ENCODE peak calls at places on chromosomes 13 and 19, in four cellular contexts. K, P, N and E are unnamed samples.

GRCh38 chr13:109235901-109236300 is 550.5 kb downstream of the IRS2 start:
- DNase-seq in N (no peak), K (no peak), P (no peak), E (no peak)

GRCh38 chr13:27830010-27830409 is 37.7 kb downstream of the GSX1 start:
- DNase-seq in P (peak), K (peak), N (peak), E (peak)

GRCh38 chr13:37617162-37617561 is 18.6 kb upstream of the POSTN start:
- DNase-seq in P (no peak), N (no peak), K (no peak), E (no peak)

GRCh38 chr13:52924241-52925148 is 76.1 kb upstream of the PCDH8 start:
- DNase-seq in P (no peak), K (no peak), N (no peak), E (no peak)

GRCh38 chr13:24264976-24265375 is 44.4 kb upstream of the C1QTNF9 start:
- DNase-seq in K (no peak), P (peak), N (no peak), E (no peak)

GRCh38 chr19:48745208-48745995 is 1.3 kb downstream of the IZUMO1 start:
- DNase-seq in P (no peak), K (peak), N (peak), E (peak)

GRCh38 chr13:113405481-113406300 is 41.8 kb upstream of the GRTP1 start:
- DNase-seq in K (no peak), P (no peak), N (peak), E (no peak)

GRCh38 chr19:19610376-19611240 is 7.9 kb downstream of the PBX4 start:
- DNase-seq in N (no peak), P (no peak), K (no peak), E (no peak)

GRCh38 chr19:2411709-2412108 is 15.7 kb downstream of the TIMM13 start:
- DNase-seq in P (no peak), N (no peak), K (no peak), E (no peak)

GRCh38 chr19:2289714-2290435 is 7.9 kb upstream of the PEAK3 start:
- DNase-seq in N (no peak), P (peak), K (no peak), E (peak)

GRCh38 chr19:16872728-16873127 is 16.1 kb upstream of the F2RL3 start:
- DNase-seq in K (no peak), N (no peak), P (no peak), E (no peak)

GRCh38 chr19:8638078-8638619 is 7.7 kb downstream of the NFILZ start:
- DNase-seq in K (no peak), N (no peak), P (no peak), E (peak)

GRCh38 chr13:22498006-22498405 is 682.8 kb upstream of the SGCG start:
- DNase-seq in K (no peak), P (no peak), N (no peak), E (no peak)

GRCh38 chr19:18955042-18955441 is 14.0 kb upstream of the HOMER3 start:
- DNase-seq in K (no peak), N (no peak), P (no peak), E (no peak)

GRCh38 chr19:42048992-42049391 is 21.0 kb downstream of the GRIK5 start:
- DNase-seq in N (no peak), P (no peak), K (no peak), E (no peak)

GRCh38 chr19:49061445-49061844 is 3.2 kb downstream of the NTF4 start:
- DNase-seq in N (no peak), P (no peak), K (no peak), E (no peak)

GRCh38 chr13:72314210-72314609 is 413.2 kb downstream of the MZT1 start:
- DNase-seq in K (no peak), P (no peak), N (no peak), E (no peak)

GRCh38 chr19:15283141-15283885 is 49.0 kb downstream of the BRD4 start:
- DNase-seq in K (no peak), N (no peak), P (no peak), E (no peak)

GRCh38 chr19:50911206-50912101 is at the start of gene KLK4:
- DNase-seq in K (no peak), P (no peak), N (no peak), E (no peak)

GRCh38 chr13:75303295-75303694 is 178.7 kb downstream of the TBC1D4 start:
- DNase-seq in K (no peak), P (no peak), N (no peak), E (no peak)

GRCh38 chr13:31767175-31767900 is 28.0 kb downstream of the RXFP2 start:
- DNase-seq in P (no peak), N (no peak), K (no peak), E (no peak)

GRCh38 chr19:10093295-10094186 is 7.4 kb downstream of the SHFL start:
- DNase-seq in K (no peak), P (no peak), N (no peak), E (no peak)

GRCh38 chr13:80274643-80275042 is 66.3 kb downstream of the SPRY2 start:
- DNase-seq in P (no peak), N (no peak), K (no peak), E (no peak)

GRCh38 chr19:4910594-4911273 is 1.4 kb downstream of the UHRF1 start:
- DNase-seq in N (no peak), K (peak), P (no peak), E (peak)

GRCh38 chr13:51583469-51583874 is 790 bp upstream of the WDFY2 start:
- DNase-seq in P (no peak), N (no peak), K (no peak), E (no peak)

GRCh38 chr13:71871844-71872243 is 4.8 kb upstream of the DACH1 start:
- DNase-seq in K (no peak), P (no peak), N (peak), E (no peak)

GRCh38 chr13:113562085-113562749 is 22.3 kb upstream of the TFDP1 start:
- DNase-seq in K (peak), P (peak), N (peak), E (peak)

GRCh38 chr19:23774156-23774971 is 15.7 kb upstream of the ZNF681 start:
- DNase-seq in K (no peak), P (no peak), N (no peak), E (peak)

GRCh38 chr13:111021270-111021669 is 93.8 kb upstream of the ARHGEF7 start:
- DNase-seq in K (no peak), N (no peak), P (no peak), E (no peak)

GRCh38 chr13:22049384-22049783 is 378.5 kb downstream of the FGF9 start:
- DNase-seq in K (no peak), N (peak), P (no peak), E (no peak)

GRCh38 chr19:12952488-12953455 is 4.3 kb downstream of the GADD45GIP1 start:
- DNase-seq in P (no peak), K (no peak), N (peak), E (no peak)

GRCh38 chr13:113245858-113246791 is 36.7 kb downstream of the CUL4A start:
- DNase-seq in P (no peak), K (no peak), N (no peak), E (no peak)

GRCh38 chr19:47229674-47230121 is 1.3 kb downstream of the BBC3 start:
- DNase-seq in P (peak), N (no peak), K (no peak), E (no peak)

GRCh38 chr19:50728084-50728737 is 5.0 kb downstream of the CLEC11A start:
- DNase-seq in P (peak), K (peak), N (no peak), E (no peak)

GRCh38 chr19:10760268-10760944 is 42.5 kb downstream of the DNM2 start:
- DNase-seq in K (no peak), N (no peak), P (no peak), E (no peak)

GRCh38 chr13:110869805-110870706 is 44.8 kb downstream of the ANKRD10 start:
- DNase-seq in P (peak), K (no peak), N (no peak), E (no peak)

GRCh38 chr13:109788372-109789195 is 2.2 kb upstream of the IRS2 start:
- DNase-seq in P (no peak), N (no peak), K (no peak), E (peak)

GRCh38 chr19:53982611-53983010 is 8.8 kb upstream of the CACNG6 start:
- DNase-seq in K (no peak), N (no peak), P (peak), E (no peak)